ENCODE peak calls at places on chromosomes 16 and 17, in six cellular contexts. Y is A549, O is K562, M is H1, N is IMR-90, E is endothelial cell of umbilical vein. I is an unnamed sample.

GRCh38 chr16:30394603-30395154 is 541 bp upstream of the ZNF48 start:
- DNase-seq in Y (no peak), O (peak; percentile 27), M (no peak), N (peak; percentile 50), E (peak; percentile 57), I (no peak)

GRCh38 chr17:67629963-67630320 is 87.8 kb upstream of the NOL11 start:
- DNase-seq in Y (peak; percentile 56), O (no peak), M (no peak), N (peak; percentile 75), E (peak; percentile 33), I (peak; percentile 23)

GRCh38 chr17:7836596-7837374 is 2.8 kb downstream of the KDM6B start:
- DNase-seq in Y (peak; percentile 98), O (peak; percentile 51), M (peak; percentile 91), N (peak; percentile 95), E (peak; percentile 92), I (peak; percentile 96)

GRCh38 chr17:43427362-43428043 is 28.7 kb downstream of the ARL4D start:
- DNase-seq in Y (no peak), O (no peak), M (no peak), N (no peak), E (no peak), I (no peak)

GRCh38 chr17:76314392-76315227 is 6.5 kb upstream of the QRICH2 start:
- DNase-seq in Y (no peak), O (no peak), M (no peak), N (peak; percentile 63), E (peak; percentile 88), I (no peak)

GRCh38 chr16:65032397-65032796 is 89.5 kb downstream of the CDH11 start:
- DNase-seq in Y (no peak), O (no peak), M (no peak), N (peak; percentile 62), E (no peak), I (no peak)

GRCh38 chr17:71455219-71455618 is 665.6 kb upstream of the SOX9 start:
- DNase-seq in Y (no peak), O (no peak), M (no peak), N (no peak), E (no peak), I (no peak)

GRCh38 chr17:83187782-83188311 is 108.4 kb downstream of the METRNL start:
- DNase-seq in Y (no peak), O (no peak), M (no peak), N (no peak), E (no peak), I (no peak)

GRCh38 chr17:80791758-80792284 is 199.8 kb upstream of the CHMP6 start:
- DNase-seq in Y (peak; percentile 96), O (peak; percentile 60), M (no peak), N (peak; percentile 100), E (peak; percentile 98), I (peak; percentile 99)

GRCh38 chr16:86363836-86364618 is 146.3 kb upstream of the FOXF1 start:
- DNase-seq in Y (no peak), O (no peak), M (no peak), N (no peak), E (no peak), I (no peak)

GRCh38 chr17:40960144-40960543 is 6.6 kb downstream of the KRT39 start:
- DNase-seq in Y (no peak), O (no peak), M (no peak), N (peak; percentile 51), E (no peak), I (no peak)
- H3K4me2 ChIP-seq in Y (no peak overlapping the region), O (no peak overlapping the region), M (no peak overlapping the region), N (peak overlapping the region; percentile 63), E (no peak overlapping the region), I (no peak overlapping the region)

DNA sequence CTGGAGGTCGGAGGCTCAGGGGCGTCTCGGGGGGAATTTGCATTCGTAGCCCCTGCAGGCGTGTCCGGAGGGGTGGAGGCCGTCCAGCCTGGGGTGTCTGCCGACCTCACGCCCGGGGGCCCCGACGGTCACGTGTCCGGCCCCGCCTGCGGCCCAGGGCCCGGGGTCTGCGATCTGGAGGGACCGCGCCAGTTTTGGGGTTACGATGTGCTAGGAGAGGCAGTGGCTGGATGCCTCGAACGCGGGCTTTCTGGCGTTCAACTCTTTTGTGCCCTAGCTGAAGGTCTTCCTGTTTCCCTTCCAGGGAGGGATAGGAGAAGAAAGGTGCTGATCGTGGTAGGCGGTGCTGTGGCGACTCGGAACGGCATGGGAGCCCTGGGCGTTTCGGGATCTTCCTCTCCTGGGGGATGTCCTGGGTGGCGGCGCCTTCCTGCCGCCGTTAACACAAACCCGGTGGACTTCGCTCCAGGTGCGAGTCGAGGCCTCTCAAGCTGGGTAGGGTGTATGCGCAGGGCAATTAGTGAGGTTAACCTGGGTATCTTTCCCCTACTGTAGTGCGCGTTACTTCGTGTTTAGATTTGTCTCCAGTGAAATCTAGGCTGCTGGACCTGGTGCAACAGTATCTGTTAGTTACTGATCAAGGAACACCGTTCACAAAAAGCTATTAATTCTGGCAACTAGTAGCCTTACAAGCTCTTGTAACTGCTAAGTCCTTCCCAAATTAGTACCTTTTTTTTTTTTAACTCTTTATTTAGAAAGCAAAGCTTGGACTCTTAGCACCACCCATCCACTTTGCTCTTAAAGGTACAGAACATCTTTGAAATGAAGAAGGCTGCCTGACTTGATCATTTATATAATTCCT is 1.3 kb downstream of the AKAP1 start:
- DNase-seq in Y (peak; percentile 52), O (peak; percentile 43), M (no peak), N (peak; percentile 8), E (peak; percentile 33), I (no peak)
- TF ChIP-seq POLR2A in Y (no peak), O (no peak), M (no peak), N (no peak), E (no peak), I (no peak)

GRCh38 chr16:21267298-21267697 is 10.8 kb downstream of the CRYM start:
- DNase-seq in Y (no peak), O (no peak), M (no peak), N (no peak), E (no peak), I (no peak)

GRCh38 chr16:21262779-21263639 is 15.1 kb downstream of the CRYM start:
- DNase-seq in Y (no peak), O (no peak), M (no peak), N (no peak), E (no peak), I (no peak)

GRCh38 chr16:21265104-21265825 is 12.8 kb downstream of the CRYM start:
- DNase-seq in Y (no peak), O (no peak), M (no peak), N (no peak), E (no peak), I (no peak)

GRCh38 chr16:21263640-21264211 is 14.4 kb downstream of the CRYM start:
- DNase-seq in Y (peak; percentile 14), O (no peak), M (no peak), N (peak; percentile 18), E (no peak), I (no peak)

GRCh38 chr16:21264226-21265036 is 13.7 kb downstream of the CRYM start:
- DNase-seq in Y (no peak), O (no peak), M (no peak), N (no peak), E (peak; percentile 9), I (no peak)
- H3K4me2 ChIP-seq in Y (peak overlapping the region; percentile 38), O (peak overlapping the region; percentile 58), M (no peak overlapping the region), N (no peak overlapping the region), E (no peak overlapping the region), I (no peak overlapping the region)

DNA sequence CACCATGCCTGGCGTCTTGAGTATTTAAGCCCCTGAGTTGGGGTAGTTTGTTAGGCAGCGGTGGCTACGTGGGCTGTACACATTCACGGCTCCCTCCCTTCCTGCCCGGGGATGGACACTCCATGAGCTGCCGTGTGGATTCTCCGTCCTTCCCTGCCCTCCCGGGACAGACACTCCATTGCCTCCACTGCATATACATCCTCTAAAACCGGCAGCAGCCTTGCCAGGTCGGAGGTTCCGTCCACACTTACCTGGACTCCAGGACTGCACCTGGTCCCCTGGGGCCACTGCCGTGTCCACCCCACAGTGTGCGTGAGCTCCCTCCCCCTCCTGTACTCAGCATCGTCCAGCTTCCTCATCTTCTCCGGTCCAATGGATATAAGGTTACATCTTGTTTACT is 3.5 kb upstream of the SPATA2L start:
- DNase-seq in Y (no peak), O (no peak), M (no peak), N (no peak), E (no peak), I (no peak)
- TF ChIP-seq POLR2A in Y (no peak), O (no peak), M (no peak), N (no peak), E (no peak), I (no peak)

I was measured in HCT116.